ENCODE peak calls at places on chromosomes 11 and 22, in five cellular contexts. L is kidney glomerular epithelial cell, N is Daoy, G is kidney epithelial cell, Y is activated T-cell treated with anti-CD3 and anti-CD28 coated beads for 1 hour. H is an unnamed sample.

GRCh38 chr11:118076754-118077281 is at the start of gene TMPRSS4:
- DNase-seq in L (no peak), G (peak; percentile 48), Y (no peak), N (no peak), H (no peak)

GRCh38 chr11:88292156-88292844 is 45.2 kb downstream of the CTSC start:
- DNase-seq in L (peak; percentile 55), Y (no peak), N (peak; percentile 51), G (no peak), H (peak; percentile 26)

GRCh38 chr11:114257621-114258558 is 38.3 kb upstream of the NNMT start:
- DNase-seq in L (no peak), Y (no peak), N (peak; percentile 49), G (no peak), H (no peak)

GRCh38 chr22:21736948-21737347 is 1.4 kb upstream of the YPEL1 start:
- DNase-seq in G (no peak), Y (no peak), N (no peak), L (no peak), H (no peak)

GRCh38 chr11:19093976-19094375 is 23.0 kb upstream of the ZDHHC13 start:
- DNase-seq in Y (no peak), N (peak; percentile 79), G (peak; percentile 45), L (peak; percentile 5), H (no peak)

GRCh38 chr11:96863520-96863919 is 473.7 kb downstream of the JRKL start:
- DNase-seq in G (no peak), N (no peak), Y (no peak), L (no peak), H (no peak)

GRCh38 chr11:128859563-128860441 is 7.3 kb downstream of the KCNJ1 start:
- DNase-seq in N (peak; percentile 77), L (peak; percentile 48), Y (peak; percentile 69), G (no peak), H (no peak)

GRCh38 chr11:22234743-22235142 is 41.9 kb downstream of the ANO5 start:
- DNase-seq in L (no peak), Y (no peak), N (no peak), G (no peak), H (no peak)

GRCh38 chr22:45929649-45930048 is 47.3 kb downstream of the WNT7B start:
- DNase-seq in N (no peak), L (no peak), G (no peak), Y (no peak), H (no peak)

GRCh38 chr22:30969532-30970355 is 679 bp downstream of the TUG1 start:
- DNase-seq in Y (peak; percentile 20), G (no peak), L (no peak), N (peak; percentile 30), H (peak; percentile 11)

GRCh38 chr22:35987487-35987886 is 41.1 kb downstream of the RBFOX2 start:
- DNase-seq in Y (no peak), N (peak; percentile 7), L (no peak), G (no peak), H (no peak)

GRCh38 chr11:65429724-65430405 is 7.3 kb downstream of the NEAT1 start:
- DNase-seq in G (no peak), Y (no peak), L (no peak), N (peak; percentile 73), H (peak; percentile 74)

GRCh38 chr11:69374110-69374981 is 80.4 kb downstream of the MYEOV start:
- DNase-seq in G (no peak), L (no peak), N (no peak), Y (no peak), H (no peak)

GRCh38 chr22:19713650-19714319 is 518 bp upstream of the SEPTIN5 start:
- DNase-seq in L (no peak), G (no peak), N (no peak), Y (no peak), H (peak; percentile 39)

GRCh38 chr11:86802601-86803051 is 2.3 kb downstream of the PRSS23 start:
- DNase-seq in L (peak; percentile 96), Y (no peak), G (no peak), N (peak; percentile 68), H (peak; percentile 74)

GRCh38 chr11:73980001-73980960 is 2.4 kb downstream of the UCP2 start:
- DNase-seq in Y (peak; percentile 69), L (no peak), N (no peak), G (peak; percentile 31), H (peak; percentile 26)

GRCh38 chr11:115892016-115892415 is 387.8 kb upstream of the CADM1 start:
- DNase-seq in N (peak; percentile 85), Y (no peak), L (peak; percentile 61), G (no peak), H (no peak)

GRCh38 chr11:73268671-73269271 is 3.4 kb upstream of the P2RY6 start:
- DNase-seq in G (no peak), N (no peak), Y (no peak), L (no peak), H (no peak)

GRCh38 chr11:7575841-7576451 is 62.1 kb downstream of the PPFIBP2 start:
- DNase-seq in G (no peak), N (peak; percentile 54), Y (no peak), L (peak; percentile 34), H (peak; percentile 29)

GRCh38 chr11:95156133-95156731 is 66.6 kb downstream of the ENDOD1 start:
- DNase-seq in G (no peak), N (no peak), Y (no peak), L (no peak), H (no peak)

GRCh38 chr11:12285811-12286222 is 91.6 kb upstream of the PARVA start:
- DNase-seq in Y (no peak), G (no peak), L (no peak), N (peak; percentile 67), H (no peak)

GRCh38 chr11:59801981-59802638 is 8.5 kb downstream of the MRPL16 start:
- DNase-seq in N (peak; percentile 31), L (peak; percentile 13), Y (no peak), G (peak; percentile 14), H (peak; percentile 35)

GRCh38 chr22:46535876-46536558 is 1.4 kb downstream of the CELSR1 start:
- DNase-seq in L (no peak), G (no peak), N (no peak), Y (no peak), H (no peak)

GRCh38 chr11:116386118-116386699 is 386.6 kb downstream of the BUD13 start:
- DNase-seq in N (no peak), G (no peak), L (no peak), Y (no peak), H (no peak)

GRCh38 chr11:9092846-9093778 is 1.7 kb upstream of the SCUBE2 start:
- DNase-seq in Y (no peak), G (no peak), N (no peak), L (no peak), H (no peak)

GRCh38 chr11:100830295-100830694 is 143.2 kb downstream of the ARHGAP42 start:
- DNase-seq in N (peak; percentile 32), Y (no peak), G (peak; percentile 95), L (peak; percentile 92), H (peak; percentile 80)

GRCh38 chr11:71247551-71248250 is 4.7 kb downstream of the SHANK2 start:
- DNase-seq in N (no peak), L (no peak), G (no peak), Y (no peak), H (no peak)

H was measured in Caki2.